ENCODE peak calls at places on chromosomes 4 and X, in seven cellular contexts. A, U, I, M, K, W and V are unnamed samples.
A peak's percentile ranks its signal among the peaks of the same experiment; 100 is the strongest.

GRCh38 chrX:72002886-72003285 is 92.2 kb downstream of the NHSL2 start:
- DNase-seq in K (no peak), W (no peak), I (no peak), U (no peak), A (no peak), M (no peak), V (no peak)

GRCh38 chr4:164169591-164169990 is 584.3 kb upstream of the SMIM31 start:
- DNase-seq in M (no peak), I (no peak), A (no peak), U (no peak), W (no peak), K (no peak), V (no peak)

GRCh38 chr4:184101711-184102110 is 116.0 kb downstream of the ENPP6 start:
- DNase-seq in U (no peak), I (no peak), M (peak; percentile 26), K (no peak), W (no peak), A (no peak), V (no peak)

GRCh38 chr4:52051615-52052474 is 741 bp downstream of the SPATA18 start:
- DNase-seq in W (peak; percentile 66), U (no peak), M (peak; percentile 75), K (peak; percentile 60), I (peak; percentile 76), A (peak; percentile 82), V (peak; percentile 40)

GRCh38 chr4:42282081-42282901 is 115.0 kb upstream of the SHISA3 start:
- DNase-seq in I (no peak), U (peak; percentile 76), M (peak; percentile 81), K (peak; percentile 52), W (no peak), A (no peak), V (peak; percentile 25)

GRCh38 chrX:20527458-20528099 is 260.9 kb upstream of the RPS6KA3 start:
- DNase-seq in K (peak; percentile 19), W (no peak), M (peak; percentile 26), A (no peak), U (no peak), I (no peak), V (peak; percentile 19)

GRCh38 chr4:79042079-79042674 is 102.9 kb upstream of the PAQR3 start:
- DNase-seq in U (peak; percentile 13), A (peak; percentile 2), K (no peak), W (no peak), I (no peak), M (peak; percentile 46), V (no peak)

GRCh38 chr4:70556856-70557255 is 35.2 kb upstream of the AMBN start:
- DNase-seq in A (no peak), U (no peak), W (no peak), I (no peak), K (no peak), M (no peak), V (no peak)

GRCh38 chrX:109902665-109903064 is 100.2 kb upstream of the TMEM164 start:
- DNase-seq in K (no peak), U (no peak), I (no peak), W (no peak), M (no peak), A (no peak), V (no peak)

GRCh38 chrX:19672211-19672814 is 157.0 kb upstream of the MAP3K15 start:
- DNase-seq in W (no peak), M (no peak), U (no peak), K (no peak), A (no peak), I (no peak), V (no peak)

GRCh38 chr4:88674989-88675388 is 22.6 kb downstream of the NAP1L5 start:
- DNase-seq in M (no peak), K (no peak), U (no peak), W (no peak), A (no peak), I (no peak), V (no peak)

GRCh38 chrX:63128509-63128908 is 222.6 kb downstream of the SPIN4 start:
- DNase-seq in A (no peak), W (no peak), I (no peak), U (peak; percentile 16), K (no peak), M (peak; percentile 1), V (no peak)

DNA sequence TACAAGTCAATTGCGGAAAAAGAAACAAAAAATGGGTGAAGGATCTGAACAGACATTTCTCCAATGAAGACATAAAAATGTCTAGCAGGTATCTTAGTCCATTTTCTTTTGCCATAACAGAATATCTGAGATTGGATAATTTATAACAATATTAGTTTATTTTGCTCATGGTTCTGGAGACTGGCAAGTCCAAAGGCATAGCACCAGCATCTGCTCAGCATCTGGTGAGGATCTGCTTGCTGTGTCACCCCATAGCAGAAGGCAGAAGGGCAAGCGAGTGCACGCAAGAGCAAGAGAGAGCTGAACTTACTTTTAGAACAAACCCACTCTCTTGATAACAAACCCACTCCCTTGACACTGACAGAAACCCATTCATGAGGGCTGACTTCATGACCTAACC is 29.7 kb downstream of the GAB3 start:
- DNase-seq in W (no peak), U (no peak), I (no peak), A (no peak), M (no peak), K (no peak), V (no peak)
- H3K4me1 ChIP-seq in W (no peaks in the 10 kb centered on the region), U (no peaks in the 10 kb centered on the region), I (no peaks in the 10 kb centered on the region), A (no peaks in the 10 kb centered on the region), M (no peaks in the 10 kb centered on the region), K (no peaks in the 10 kb centered on the region), V (no peaks in the 10 kb centered on the region)

DNA sequence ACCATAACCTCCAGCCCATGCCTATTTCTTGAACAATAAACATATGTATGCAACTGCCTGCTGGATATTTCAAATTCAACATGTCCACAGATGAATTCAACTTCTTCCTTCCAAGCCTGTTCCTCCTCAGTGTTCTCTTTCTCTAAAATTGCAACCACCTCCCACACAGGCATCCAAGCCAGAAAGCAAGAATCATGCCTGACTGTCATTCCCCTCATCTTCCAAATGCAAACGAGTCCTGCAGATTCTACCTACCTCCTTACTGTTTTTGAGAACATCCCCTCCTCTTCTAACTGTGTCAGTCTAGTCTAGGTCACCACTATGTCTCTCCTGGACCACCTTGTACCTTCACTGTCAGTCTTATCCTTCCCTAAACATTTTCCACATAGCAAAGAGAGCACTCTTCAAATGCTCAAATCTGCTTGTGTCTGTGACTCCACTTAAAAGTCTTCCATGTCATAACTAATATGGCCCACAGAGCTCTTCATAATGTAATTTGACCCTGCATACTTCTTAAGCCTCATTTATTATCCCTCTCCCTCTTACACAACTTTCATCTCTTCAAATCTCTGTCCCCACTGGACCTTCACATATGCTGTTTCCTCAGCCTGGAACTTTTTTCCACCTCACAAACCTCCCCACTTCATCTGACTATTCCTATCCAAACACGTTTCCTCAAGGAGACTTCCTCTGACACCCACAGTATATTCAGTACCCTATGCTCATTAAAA is 25.7 kb downstream of the MAPK10 start:
- DNase-seq in W (no peak), A (no peak), U (no peak), I (no peak), K (no peak), M (no peak), V (no peak)
- H3K27ac ChIP-seq in W (no peak overlapping the region), A (no peak overlapping the region), U (no peak overlapping the region), I (no peak overlapping the region), K (no peak overlapping the region), M (no peak overlapping the region), V (no peak overlapping the region)

DNA sequence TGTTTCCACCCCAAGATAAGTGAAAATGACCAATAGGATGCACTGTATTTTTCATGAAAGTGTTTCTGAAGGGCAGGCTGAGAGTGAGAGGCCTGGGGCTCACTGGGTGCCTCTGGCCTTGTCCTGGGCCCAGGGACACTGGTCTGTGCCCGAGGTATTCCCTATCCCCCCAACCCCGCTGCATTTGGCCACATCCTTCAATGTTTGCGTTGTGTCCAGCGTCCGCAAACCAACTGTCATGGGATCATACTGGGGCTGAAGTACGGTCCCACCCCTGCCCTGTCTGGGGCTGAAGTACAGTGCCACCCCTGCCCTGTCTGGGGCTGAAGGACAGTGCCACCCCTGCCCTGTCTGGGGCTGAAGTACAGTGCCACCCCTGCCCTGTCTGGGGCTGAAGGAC is 22.0 kb upstream of the MSANTD1 start:
- DNase-seq in U (no peak), W (peak; percentile 10), K (no peak), M (no peak), A (no peak), I (no peak), V (peak; percentile 17)
- H3K36me3 ChIP-seq in U (peaks cover 22% of the 10 kb centered on the region), W (no peaks in the 10 kb centered on the region), K (peaks cover 76% of the 10 kb centered on the region), M (peaks cover 25% of the 10 kb centered on the region), A (peaks cover 31% of the 10 kb centered on the region), I (peaks cover 93% of the 10 kb centered on the region), V (no peaks in the 10 kb centered on the region)

DNA sequence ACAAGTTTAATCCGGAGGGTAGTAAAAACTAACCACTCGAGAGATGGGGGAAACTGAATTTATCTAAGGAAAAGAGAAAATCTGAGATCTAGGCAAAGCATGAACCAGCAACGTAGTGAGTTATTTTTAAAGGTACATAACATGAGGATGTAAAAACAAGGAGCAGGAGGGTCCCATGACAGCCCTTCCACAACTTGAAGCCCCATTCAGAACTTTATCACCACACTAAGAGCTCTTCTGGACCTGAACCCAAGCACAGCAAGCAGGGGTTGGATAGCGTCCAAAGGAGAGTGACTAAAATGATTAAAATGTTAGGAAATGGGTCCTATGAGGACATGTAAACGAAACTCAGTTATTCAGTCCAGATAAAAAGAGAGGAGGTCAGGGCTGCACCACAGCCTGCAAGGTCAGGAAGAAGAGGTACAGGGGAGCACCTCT is 16.2 kb downstream of the SH3RF1 start:
- DNase-seq in K (peak; percentile 51), M (no peak), A (no peak), W (no peak), U (peak; percentile 62), I (no peak), V (peak; percentile 46)
- H3K4me1 ChIP-seq in K (peaks cover 58% of the 10 kb centered on the region), M (peaks cover 78% of the 10 kb centered on the region), A (peaks cover 8% of the 10 kb centered on the region), W (peaks cover 62% of the 10 kb centered on the region), U (peaks cover 99% of the 10 kb centered on the region), I (peaks cover 57% of the 10 kb centered on the region), V (peaks cover 20% of the 10 kb centered on the region)

GRCh38 chrX:153731845-153732215 is 7.2 kb downstream of the ABCD1 start:
- DNase-seq in I (no peak), M (no peak), W (no peak), U (no peak), A (no peak), K (no peak), V (no peak)
- H3K27ac ChIP-seq in I (no peak overlapping the region), M (no peak overlapping the region), W (no peak overlapping the region), U (no peak overlapping the region), A (no peak overlapping the region), K (no peak overlapping the region), V (no peak overlapping the region)

DNA sequence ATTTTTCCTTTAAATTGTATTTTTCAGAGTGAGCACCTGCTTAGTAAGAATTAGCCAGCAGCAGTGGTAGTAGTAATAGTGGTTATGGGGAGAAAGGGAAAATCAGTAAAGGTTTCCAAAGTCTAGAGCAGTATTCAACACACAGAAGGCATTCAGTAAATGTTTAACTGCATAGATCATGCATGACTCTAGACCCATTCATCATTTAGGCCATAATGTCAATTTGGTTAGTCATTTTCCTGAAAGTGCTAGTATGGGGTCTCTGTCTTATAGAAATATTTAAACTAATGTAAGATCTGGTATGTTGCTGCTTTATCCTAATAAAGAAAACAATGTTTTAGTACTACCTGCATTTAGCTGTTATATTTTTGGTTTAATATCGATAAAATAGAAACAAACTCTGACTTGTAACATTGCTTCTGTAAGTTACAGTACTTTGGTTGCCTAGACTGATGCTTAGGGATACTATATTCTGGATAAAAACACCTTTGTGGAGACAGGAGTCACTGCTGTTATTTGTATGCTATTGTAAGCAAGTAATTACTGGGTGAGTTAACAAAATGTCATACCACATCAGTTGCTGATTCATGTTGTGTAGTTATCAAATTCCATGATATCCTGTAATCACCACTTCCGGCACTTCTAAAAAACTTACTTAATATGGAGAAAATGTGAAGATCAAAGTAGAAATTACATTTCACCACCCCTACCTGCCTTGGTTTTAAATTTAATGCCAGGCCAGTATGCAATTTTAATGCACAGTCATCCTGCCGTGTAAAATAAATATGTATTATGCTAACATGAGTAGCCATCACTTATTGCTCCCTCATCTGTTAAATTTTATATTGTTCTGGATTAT is 115.8 kb upstream of the BMPR1B start:
- DNase-seq in K (no peak), W (no peak), U (peak; percentile 64), M (no peak), A (no peak), I (no peak), V (no peak)
- H3K36me3 ChIP-seq in K (peaks cover 17% of the 10 kb centered on the region), W (no peaks in the 10 kb centered on the region), U (no peaks in the 10 kb centered on the region), M (peaks cover 60% of the 10 kb centered on the region), A (no peaks in the 10 kb centered on the region), I (peaks cover 30% of the 10 kb centered on the region), V (no peaks in the 10 kb centered on the region)